ENCODE peak calls at places on chromosomes 11 and 22, in six cellular contexts. One of them, this sample, is unnamed.

GRCh38 chr11:2750601-2751522 is 51.1 kb upstream of the KCNQ1OT1 start:
- DNase-seq in HCT116: no peak
- DNase-seq in vagina: no peak
- DNase-seq in uterus: no peak
- DNase-seq in astrocyte of the spinal cord: no peak
- DNase-seq in fibroblast of the aortic adventitia: no peak
- DNase-seq in this sample: peak; percentile 19

GRCh38 chr11:120608760-120609211 is 97.2 kb downstream of the GRIK4 start:
- DNase-seq in vagina: no peak
- DNase-seq in HCT116: no peak
- DNase-seq in fibroblast of the aortic adventitia: peak; percentile 22
- DNase-seq in uterus: no peak
- DNase-seq in astrocyte of the spinal cord: no peak
- DNase-seq in this sample: no peak

GRCh38 chr22:22515890-22516289 is 4.2 kb downstream of the ZNF280A start:
- DNase-seq in fibroblast of the aortic adventitia: no peak
- DNase-seq in vagina: no peak
- DNase-seq in astrocyte of the spinal cord: no peak
- DNase-seq in HCT116: no peak
- DNase-seq in uterus: no peak
- DNase-seq in this sample: no peak

GRCh38 chr11:128318856-128319474 is 268.4 kb downstream of the ETS1 start:
- DNase-seq in vagina: no peak
- DNase-seq in fibroblast of the aortic adventitia: no peak
- DNase-seq in uterus: no peak
- DNase-seq in HCT116: no peak
- DNase-seq in astrocyte of the spinal cord: peak; percentile 24
- DNase-seq in this sample: peak; percentile 62

GRCh38 chr11:120917536-120918239 is 106.2 kb upstream of the TBCEL start:
- DNase-seq in HCT116: no peak
- DNase-seq in uterus: no peak
- DNase-seq in astrocyte of the spinal cord: no peak
- DNase-seq in fibroblast of the aortic adventitia: no peak
- DNase-seq in vagina: no peak
- DNase-seq in this sample: no peak

GRCh38 chr22:43884600-43885318 is 7.1 kb downstream of the PNPLA5 start:
- DNase-seq in HCT116: no peak
- DNase-seq in vagina: no peak
- DNase-seq in fibroblast of the aortic adventitia: peak; percentile 57
- DNase-seq in astrocyte of the spinal cord: peak; percentile 22
- DNase-seq in uterus: no peak
- DNase-seq in this sample: peak; percentile 52

GRCh38 chr22:46747646-46748045 is 9.6 kb upstream of the CERK start:
- DNase-seq in uterus: no peak
- DNase-seq in fibroblast of the aortic adventitia: no peak
- DNase-seq in astrocyte of the spinal cord: no peak
- DNase-seq in vagina: no peak
- DNase-seq in HCT116: no peak
- DNase-seq in this sample: no peak

GRCh38 chr22:33598821-33599220 is 321.5 kb downstream of the LARGE1 start:
- DNase-seq in vagina: no peak
- DNase-seq in astrocyte of the spinal cord: no peak
- DNase-seq in uterus: no peak
- DNase-seq in fibroblast of the aortic adventitia: no peak
- DNase-seq in HCT116: no peak
- DNase-seq in this sample: no peak

GRCh38 chr11:19978668-19979518 is 181.4 kb downstream of the DBX1 start:
- DNase-seq in astrocyte of the spinal cord: peak; percentile 95
- DNase-seq in uterus: peak; percentile 66
- DNase-seq in vagina: no peak
- DNase-seq in fibroblast of the aortic adventitia: peak; percentile 90
- DNase-seq in HCT116: peak; percentile 65
- DNase-seq in this sample: peak; percentile 93

GRCh38 chr22:19766506-19767426 is 6.2 kb downstream of the TBX1 start:
- DNase-seq in HCT116: peak; percentile 50
- DNase-seq in uterus: no peak
- DNase-seq in astrocyte of the spinal cord: no peak
- DNase-seq in fibroblast of the aortic adventitia: no peak
- DNase-seq in vagina: no peak
- DNase-seq in this sample: no peak

GRCh38 chr22:26770624-26771023 is 113.2 kb downstream of the MIAT start:
- DNase-seq in vagina: no peak
- DNase-seq in uterus: no peak
- DNase-seq in HCT116: no peak
- DNase-seq in fibroblast of the aortic adventitia: peak; percentile 57
- DNase-seq in astrocyte of the spinal cord: no peak
- DNase-seq in this sample: peak; percentile 83

GRCh38 chr22:39068033-39068785 is 8.9 kb upstream of the APOBEC3G start:
- DNase-seq in astrocyte of the spinal cord: no peak
- DNase-seq in uterus: no peak
- DNase-seq in HCT116: no peak
- DNase-seq in fibroblast of the aortic adventitia: no peak
- DNase-seq in vagina: no peak
- DNase-seq in this sample: no peak

GRCh38 chr11:77141034-77141433 is 13.0 kb downstream of the MYO7A start:
- DNase-seq in fibroblast of the aortic adventitia: peak; percentile 78
- DNase-seq in astrocyte of the spinal cord: peak; percentile 55
- DNase-seq in HCT116: no peak
- DNase-seq in uterus: no peak
- DNase-seq in vagina: no peak
- DNase-seq in this sample: peak; percentile 65

GRCh38 chr11:130616578-130616977 is 168.1 kb downstream of the ADAMTS15 start:
- DNase-seq in fibroblast of the aortic adventitia: no peak
- DNase-seq in vagina: no peak
- DNase-seq in uterus: no peak
- DNase-seq in HCT116: no peak
- DNase-seq in astrocyte of the spinal cord: no peak
- DNase-seq in this sample: no peak

GRCh38 chr22:29742319-29742718 is 22.5 kb downstream of the CABP7 start:
- DNase-seq in fibroblast of the aortic adventitia: no peak
- DNase-seq in astrocyte of the spinal cord: no peak
- DNase-seq in uterus: no peak
- DNase-seq in vagina: no peak
- DNase-seq in HCT116: no peak
- DNase-seq in this sample: no peak

GRCh38 chr11:75523189-75523588 is 2.6 kb downstream of the GDPD5 start:
- DNase-seq in astrocyte of the spinal cord: no peak
- DNase-seq in fibroblast of the aortic adventitia: no peak
- DNase-seq in vagina: no peak
- DNase-seq in uterus: no peak
- DNase-seq in HCT116: no peak
- DNase-seq in this sample: no peak

GRCh38 chr11:119983240-119983732 is 154.6 kb downstream of the TRIM29 start:
- DNase-seq in uterus: no peak
- DNase-seq in astrocyte of the spinal cord: no peak
- DNase-seq in HCT116: no peak
- DNase-seq in vagina: no peak
- DNase-seq in fibroblast of the aortic adventitia: no peak
- DNase-seq in this sample: no peak

GRCh38 chr11:76248210-76248609 is 41.9 kb upstream of the WNT11 start:
- DNase-seq in uterus: no peak
- DNase-seq in HCT116: no peak
- DNase-seq in vagina: no peak
- DNase-seq in fibroblast of the aortic adventitia: no peak
- DNase-seq in astrocyte of the spinal cord: no peak
- DNase-seq in this sample: no peak

GRCh38 chr11:57475191-57475590 is 14.9 kb downstream of the RTN4RL2 start:
- DNase-seq in HCT116: no peak
- DNase-seq in vagina: no peak
- DNase-seq in astrocyte of the spinal cord: no peak
- DNase-seq in fibroblast of the aortic adventitia: no peak
- DNase-seq in uterus: no peak
- DNase-seq in this sample: no peak

GRCh38 chr11:8361206-8361605 is 97.5 kb upstream of the LMO1 start:
- DNase-seq in astrocyte of the spinal cord: no peak
- DNase-seq in uterus: no peak
- DNase-seq in vagina: no peak
- DNase-seq in fibroblast of the aortic adventitia: no peak
- DNase-seq in HCT116: no peak
- DNase-seq in this sample: no peak

GRCh38 chr11:64099436-64099835 is 63.7 kb downstream of the FLRT1 start:
- DNase-seq in uterus: no peak
- DNase-seq in fibroblast of the aortic adventitia: no peak
- DNase-seq in astrocyte of the spinal cord: no peak
- DNase-seq in vagina: no peak
- DNase-seq in HCT116: no peak
- DNase-seq in this sample: no peak

GRCh38 chr11:67435031-67435726 is 2.3 kb downstream of the PTPRCAP start:
- DNase-seq in uterus: no peak
- DNase-seq in fibroblast of the aortic adventitia: no peak
- DNase-seq in vagina: no peak
- DNase-seq in astrocyte of the spinal cord: no peak
- DNase-seq in HCT116: no peak
- DNase-seq in this sample: no peak

GRCh38 chr11:67437082-67437821 is at the start of gene PTPRCAP:
- DNase-seq in fibroblast of the aortic adventitia: no peak
- DNase-seq in HCT116: no peak
- DNase-seq in astrocyte of the spinal cord: no peak
- DNase-seq in vagina: no peak
- DNase-seq in uterus: no peak
- DNase-seq in this sample: no peak

GRCh38 chr11:67434395-67434881 is 3.0 kb downstream of the PTPRCAP start:
- DNase-seq in uterus: no peak
- DNase-seq in HCT116: no peak
- DNase-seq in vagina: no peak
- DNase-seq in fibroblast of the aortic adventitia: no peak
- DNase-seq in astrocyte of the spinal cord: no peak
- DNase-seq in this sample: no peak

GRCh38 chr11:67436459-67437081 is 912 bp downstream of the PTPRCAP start:
- DNase-seq in HCT116: no peak
- DNase-seq in fibroblast of the aortic adventitia: no peak
- DNase-seq in astrocyte of the spinal cord: peak; percentile 11
- DNase-seq in vagina: no peak
- DNase-seq in uterus: peak; percentile 56
- DNase-seq in this sample: no peak

DNA sequence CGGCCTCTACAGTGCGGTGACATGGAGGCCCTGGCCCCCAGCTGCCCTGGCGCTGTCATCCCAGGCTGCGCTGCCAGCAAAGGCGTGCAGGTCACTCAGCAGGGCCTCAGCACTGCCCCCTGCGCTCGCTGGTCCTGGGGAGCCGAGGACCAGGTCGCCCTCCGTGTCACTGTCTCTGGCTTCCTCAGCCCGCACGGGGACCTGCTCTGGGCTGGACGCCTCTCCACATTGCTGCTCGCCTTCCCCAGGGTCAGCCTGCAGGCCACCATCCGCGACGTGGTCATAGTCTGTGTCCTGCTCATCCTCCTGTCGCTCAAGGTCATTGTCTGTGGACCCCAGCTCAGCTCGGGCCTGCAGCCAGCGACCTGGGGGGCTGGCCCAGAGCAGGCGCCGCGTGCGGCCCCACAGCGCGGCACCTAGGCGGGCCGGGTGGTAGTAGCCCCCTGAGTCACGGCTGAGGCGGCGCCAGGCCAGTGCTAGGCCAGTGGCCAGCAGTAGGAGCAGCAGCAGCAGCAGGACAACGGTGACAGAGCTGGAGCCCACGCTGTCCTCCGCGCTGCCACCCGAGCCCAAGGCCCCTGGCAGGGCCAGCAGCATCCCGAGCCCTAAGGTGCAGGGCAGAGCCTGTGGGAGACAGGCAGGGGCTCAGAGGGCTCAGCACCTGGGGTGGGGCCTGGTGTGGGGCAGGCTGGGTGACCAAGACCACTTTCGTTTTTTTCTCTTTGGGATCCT is 1.6 kb downstream of the PTPRCAP start:
- DNase-seq in vagina: no peak
- DNase-seq in astrocyte of the spinal cord: no peak
- DNase-seq in fibroblast of the aortic adventitia: no peak
- DNase-seq in uterus: no peak
- DNase-seq in HCT116: no peak
- DNase-seq in this sample: no peak
- H3K4me3 ChIP-seq in vagina: no peak overlapping the region
- H3K4me3 ChIP-seq in astrocyte of the spinal cord: no peak overlapping the region
- H3K4me3 ChIP-seq in fibroblast of the aortic adventitia: no peak overlapping the region
- H3K4me3 ChIP-seq in uterus: no peak overlapping the region
- H3K4me3 ChIP-seq in HCT116: no peak overlapping the region
- H3K4me3 ChIP-seq in this sample: no peak overlapping the region

DNA sequence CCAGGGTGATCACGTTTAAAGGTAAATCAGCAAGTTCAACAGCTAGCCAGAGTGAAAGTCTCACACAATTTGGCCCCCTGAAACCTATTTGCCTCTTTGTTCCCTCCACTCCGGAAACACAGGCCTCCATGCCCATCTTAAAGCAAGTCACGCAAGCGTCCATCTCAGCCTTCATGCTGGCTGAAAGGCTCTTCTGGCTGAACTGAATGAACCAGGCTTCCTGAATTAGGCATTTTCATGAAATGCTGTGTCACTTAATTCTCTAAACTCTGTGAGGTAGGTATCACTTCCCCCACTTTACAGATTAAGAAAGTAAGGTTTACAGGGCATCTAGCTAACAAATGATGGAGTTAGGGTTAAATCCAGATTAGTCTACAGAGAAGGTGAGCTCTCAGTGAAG is 1.4 kb downstream of the SLC25A17 start:
- DNase-seq in HCT116: no peak
- DNase-seq in vagina: no peak
- DNase-seq in fibroblast of the aortic adventitia: no peak
- DNase-seq in astrocyte of the spinal cord: no peak
- DNase-seq in uterus: no peak
- DNase-seq in this sample: no peak
- H3K4me3 ChIP-seq in HCT116: peak overlapping the region; percentile 87
- H3K4me3 ChIP-seq in vagina: no peak overlapping the region
- H3K4me3 ChIP-seq in fibroblast of the aortic adventitia: peak overlapping the region; percentile 83
- H3K4me3 ChIP-seq in astrocyte of the spinal cord: no peak overlapping the region
- H3K4me3 ChIP-seq in uterus: peak overlapping the region; percentile 99
- H3K4me3 ChIP-seq in this sample: no peak overlapping the region

GRCh38 chr11:47387944-47388696 is 9.8 kb upstream of the SPI1 start:
- DNase-seq in HCT116: no peak
- DNase-seq in vagina: no peak
- DNase-seq in uterus: no peak
- DNase-seq in astrocyte of the spinal cord: no peak
- DNase-seq in fibroblast of the aortic adventitia: no peak
- DNase-seq in this sample: no peak
- H3K4me3 ChIP-seq in HCT116: no peak overlapping the region
- H3K4me3 ChIP-seq in vagina: no peak overlapping the region
- H3K4me3 ChIP-seq in uterus: no peak overlapping the region
- H3K4me3 ChIP-seq in astrocyte of the spinal cord: no peak overlapping the region
- H3K4me3 ChIP-seq in fibroblast of the aortic adventitia: no peak overlapping the region
- H3K4me3 ChIP-seq in this sample: no peak overlapping the region

DNA sequence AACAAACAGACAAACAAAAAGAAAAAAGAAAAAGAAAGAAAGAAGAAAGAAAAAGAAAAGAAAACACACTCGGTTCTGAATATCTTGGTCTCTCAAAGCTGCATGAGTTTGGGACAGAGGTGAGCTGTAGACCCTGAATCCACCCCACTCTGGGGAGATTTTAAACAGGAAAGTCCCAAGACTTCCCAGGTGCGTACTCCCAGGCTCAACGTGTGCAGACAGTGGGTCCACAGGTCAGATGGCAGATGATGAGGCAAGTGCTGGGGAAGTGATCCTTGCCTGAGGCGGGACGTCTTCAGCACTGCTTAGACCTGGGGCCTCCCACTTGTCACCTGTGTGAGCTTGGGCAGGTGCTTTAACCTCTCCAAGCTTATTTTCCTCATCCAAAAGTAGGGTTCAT is 9.3 kb downstream of the CREB3L1 start:
- DNase-seq in vagina: no peak
- DNase-seq in astrocyte of the spinal cord: no peak
- DNase-seq in HCT116: no peak
- DNase-seq in fibroblast of the aortic adventitia: no peak
- DNase-seq in uterus: no peak
- DNase-seq in this sample: no peak
- H3K4me3 ChIP-seq in vagina: no peak overlapping the region
- H3K4me3 ChIP-seq in astrocyte of the spinal cord: no peak overlapping the region
- H3K4me3 ChIP-seq in HCT116: no peak overlapping the region
- H3K4me3 ChIP-seq in fibroblast of the aortic adventitia: no peak overlapping the region
- H3K4me3 ChIP-seq in uterus: no peak overlapping the region
- H3K4me3 ChIP-seq in this sample: no peak overlapping the region

GRCh38 chr11:111870113-111870512 is 1.3 kb downstream of the ALG9 start:
- DNase-seq in fibroblast of the aortic adventitia: no peak
- DNase-seq in astrocyte of the spinal cord: no peak
- DNase-seq in HCT116: no peak
- DNase-seq in uterus: no peak
- DNase-seq in vagina: no peak
- DNase-seq in this sample: no peak
- H3K4me3 ChIP-seq in fibroblast of the aortic adventitia: no peak overlapping the region
- H3K4me3 ChIP-seq in astrocyte of the spinal cord: no peak overlapping the region
- H3K4me3 ChIP-seq in HCT116: peak overlapping the region; percentile 89
- H3K4me3 ChIP-seq in uterus: no peak overlapping the region
- H3K4me3 ChIP-seq in vagina: no peak overlapping the region
- H3K4me3 ChIP-seq in this sample: no peak overlapping the region

This sample was measured in choroid plexus epithelial cell.